ENCODE peak calls at places on chromosome 21, in eight cellular contexts. One of them, this sample, is unnamed.

GRCh38 chr21:34280987-34281386 is 82.8 kb upstream of the KCNE2 start:
- DNase-seq in Ammon's horn: no peak
- DNase-seq in sigmoid colon: peak; percentile 71
- DNase-seq in activated CD8-positive, alpha-beta memory T cell treated with anti-CD3 and anti-CD28 coated beads for 48 hours: no peak
- DNase-seq in GM12892: no peak
- DNase-seq in T-helper 9 cell: no peak
- DNase-seq in EH: no peak
- DNase-seq in SHP77: no peak
- DNase-seq in this sample: no peak

GRCh38 chr21:39452207-39452964 is 616 bp downstream of the SH3BGR start:
- DNase-seq in Ammon's horn: peak; percentile 74
- DNase-seq in sigmoid colon: no peak
- DNase-seq in activated CD8-positive, alpha-beta memory T cell treated with anti-CD3 and anti-CD28 coated beads for 48 hours: no peak
- DNase-seq in GM12892: no peak
- DNase-seq in T-helper 9 cell: no peak
- DNase-seq in EH: peak; percentile 60
- DNase-seq in SHP77: no peak
- DNase-seq in this sample: no peak

GRCh38 chr21:15240846-15241245 is 176.0 kb upstream of the NRIP1 start:
- DNase-seq in Ammon's horn: no peak
- DNase-seq in sigmoid colon: no peak
- DNase-seq in activated CD8-positive, alpha-beta memory T cell treated with anti-CD3 and anti-CD28 coated beads for 48 hours: no peak
- DNase-seq in GM12892: no peak
- DNase-seq in T-helper 9 cell: no peak
- DNase-seq in EH: no peak
- DNase-seq in SHP77: no peak
- DNase-seq in this sample: no peak

GRCh38 chr21:29072873-29073221 is 601 bp downstream of the CCT8 start:
- DNase-seq in Ammon's horn: no peak
- DNase-seq in sigmoid colon: no peak
- DNase-seq in activated CD8-positive, alpha-beta memory T cell treated with anti-CD3 and anti-CD28 coated beads for 48 hours: no peak
- DNase-seq in GM12892: no peak
- DNase-seq in T-helper 9 cell: no peak
- DNase-seq in EH: peak; percentile 55
- DNase-seq in SHP77: no peak
- DNase-seq in this sample: no peak

GRCh38 chr21:45499201-45499750 is 43.0 kb downstream of the SLC19A1 start:
- DNase-seq in Ammon's horn: no peak
- DNase-seq in sigmoid colon: peak; percentile 51
- DNase-seq in activated CD8-positive, alpha-beta memory T cell treated with anti-CD3 and anti-CD28 coated beads for 48 hours: no peak
- DNase-seq in GM12892: no peak
- DNase-seq in T-helper 9 cell: no peak
- DNase-seq in EH: no peak
- DNase-seq in SHP77: no peak
- DNase-seq in this sample: no peak

GRCh38 chr21:29697555-29698193 is 242.1 kb downstream of the GRIK1 start:
- DNase-seq in Ammon's horn: no peak
- DNase-seq in sigmoid colon: no peak
- DNase-seq in activated CD8-positive, alpha-beta memory T cell treated with anti-CD3 and anti-CD28 coated beads for 48 hours: no peak
- DNase-seq in GM12892: peak; percentile 3
- DNase-seq in T-helper 9 cell: no peak
- DNase-seq in EH: peak; percentile 23
- DNase-seq in SHP77: no peak
- DNase-seq in this sample: no peak

GRCh38 chr21:42833439-42833815 is 45.9 kb downstream of the WDR4 start:
- DNase-seq in Ammon's horn: no peak
- DNase-seq in sigmoid colon: no peak
- DNase-seq in activated CD8-positive, alpha-beta memory T cell treated with anti-CD3 and anti-CD28 coated beads for 48 hours: no peak
- DNase-seq in GM12892: no peak
- DNase-seq in T-helper 9 cell: peak; percentile 21
- DNase-seq in EH: peak; percentile 24
- DNase-seq in SHP77: peak; percentile 23
- DNase-seq in this sample: no peak

GRCh38 chr21:34743831-34744230 is 75.0 kb downstream of the CLIC6 start:
- DNase-seq in Ammon's horn: no peak
- DNase-seq in sigmoid colon: no peak
- DNase-seq in activated CD8-positive, alpha-beta memory T cell treated with anti-CD3 and anti-CD28 coated beads for 48 hours: no peak
- DNase-seq in GM12892: no peak
- DNase-seq in T-helper 9 cell: no peak
- DNase-seq in EH: peak; percentile 76
- DNase-seq in SHP77: no peak
- DNase-seq in this sample: no peak

GRCh38 chr21:44670642-44671432 is 4.1 kb upstream of the KRTAP12-2 start:
- DNase-seq in Ammon's horn: no peak
- DNase-seq in sigmoid colon: no peak
- DNase-seq in activated CD8-positive, alpha-beta memory T cell treated with anti-CD3 and anti-CD28 coated beads for 48 hours: no peak
- DNase-seq in GM12892: no peak
- DNase-seq in T-helper 9 cell: no peak
- DNase-seq in EH: no peak
- DNase-seq in SHP77: no peak
- DNase-seq in this sample: no peak

GRCh38 chr21:45418301-45419071 is 13.5 kb downstream of the COL18A1 start:
- DNase-seq in Ammon's horn: no peak
- DNase-seq in sigmoid colon: peak; percentile 62
- DNase-seq in activated CD8-positive, alpha-beta memory T cell treated with anti-CD3 and anti-CD28 coated beads for 48 hours: no peak
- DNase-seq in GM12892: no peak
- DNase-seq in T-helper 9 cell: no peak
- DNase-seq in EH: no peak
- DNase-seq in SHP77: no peak
- DNase-seq in this sample: no peak

This sample was measured in NCI-H510A.